ENCODE peak calls at places on chromosomes 13 and 19, in five cellular contexts. R is GM12878, P is IMR-90, S is K562, Z is HepG2. I is an unnamed sample.

GRCh38 chr19:48595833-48596232 is 10.7 kb upstream of the SPACA4 start:
- DNase-seq in R (no peak), P (no peak), S (no peak), Z (no peak), I (no peak)

GRCh38 chr19:7258840-7259395 is 35.3 kb downstream of the INSR start:
- DNase-seq in R (no peak), P (no peak), S (no peak), Z (no peak), I (no peak)

GRCh38 chr19:40216777-40217026 is 1.5 kb downstream of the TTC9B start:
- DNase-seq in R (no peak), P (no peak), S (no peak), Z (no peak), I (no peak)

GRCh38 chr13:109862627-109863026 is 76.2 kb upstream of the IRS2 start:
- DNase-seq in R (no peak), P (peak), S (no peak), Z (no peak), I (no peak)

GRCh38 chr19:33302974-33303790 is 848 bp upstream of the CEBPA start:
- DNase-seq in R (no peak), P (peak), S (peak), Z (no peak), I (peak)

GRCh38 chr19:6528544-6529121 is 2.2 kb upstream of the TNFSF9 start:
- DNase-seq in R (no peak), P (no peak), S (peak), Z (peak), I (no peak)

GRCh38 chr19:52570005-52570861 is at the start of gene ZNF701:
- DNase-seq in R (peak), P (peak), S (peak), Z (peak), I (peak)

GRCh38 chr13:45490068-45490467 is 25.3 kb downstream of the COG3 start:
- DNase-seq in R (no peak), P (no peak), S (peak), Z (peak), I (peak)

GRCh38 chr19:30630289-30631034 is 258.3 kb downstream of the ZNF536 start:
- DNase-seq in R (no peak), P (no peak), S (no peak), Z (no peak), I (peak)

GRCh38 chr19:57527136-57527881 is at the start of gene ZNF549:
- DNase-seq in R (peak), P (peak), S (peak), Z (peak), I (peak)

GRCh38 chr13:82739881-82740280 is 1142.4 kb downstream of the SLITRK1 start:
- DNase-seq in R (no peak), P (peak), S (no peak), Z (no peak), I (no peak)

GRCh38 chr19:13613447-13613846 is 107.2 kb upstream of the CACNA1A start:
- DNase-seq in R (no peak), P (no peak), S (no peak), Z (no peak), I (no peak)

GRCh38 chr19:35901055-35901644 is 810 bp upstream of the NFKBID start:
- DNase-seq in R (no peak), P (peak), S (no peak), Z (no peak), I (no peak)

GRCh38 chr19:29467824-29468401 is 57.9 kb upstream of the VSTM2B start:
- DNase-seq in R (no peak), P (peak), S (peak), Z (peak), I (peak)

GRCh38 chr13:27124571-27124970 is 47.0 kb downstream of the USP12 start:
- DNase-seq in R (no peak), P (no peak), S (no peak), Z (no peak), I (no peak)

GRCh38 chr19:4870025-4870700 is 2.7 kb upstream of the PLIN3 start:
- DNase-seq in R (no peak), P (peak), S (peak), Z (peak), I (no peak)

GRCh38 chr13:61908906-61909305 is 493.3 kb upstream of the PCDH20 start:
- DNase-seq in R (no peak), P (no peak), S (no peak), Z (no peak), I (no peak)

GRCh38 chr13:41579168-41579567 is 121.8 kb downstream of the RGCC start:
- DNase-seq in R (no peak), P (no peak), S (no peak), Z (no peak), I (no peak)

GRCh38 chr13:107205318-107206112 is 637.6 kb upstream of the ARGLU1 start:
- DNase-seq in R (no peak), P (peak), S (peak), Z (peak), I (peak)

GRCh38 chr13:112861876-112862615 is 107.0 kb upstream of the MCF2L start:
- DNase-seq in R (no peak), P (no peak), S (no peak), Z (no peak), I (no peak)

GRCh38 chr19:47633516-47633915 is 24.6 kb downstream of the BICRA start:
- DNase-seq in R (no peak), P (no peak), S (no peak), Z (peak), I (no peak)

GRCh38 chr19:15897026-15897737 is 692 bp downstream of the CYP4F2 start:
- DNase-seq in R (no peak), P (no peak), S (no peak), Z (no peak), I (no peak)

GRCh38 chr19:39200818-39201145 is 3.3 kb downstream of the SYCN start:
- DNase-seq in R (no peak), P (no peak), S (no peak), Z (no peak), I (no peak)

GRCh38 chr19:41226053-41226873 is 7.2 kb downstream of the AXL start:
- DNase-seq in R (no peak), P (peak), S (peak), Z (peak), I (peak)

GRCh38 chr19:48274938-48275337 is 5.1 kb downstream of the ZNF114 start:
- DNase-seq in R (no peak), P (no peak), S (no peak), Z (no peak), I (no peak)

GRCh38 chr13:99663908-99664307 is 162.6 kb downstream of the TM9SF2 start:
- DNase-seq in R (no peak), P (no peak), S (no peak), Z (no peak), I (no peak)

GRCh38 chr19:18593367-18594095 is 4.9 kb downstream of the REX1BD start:
- DNase-seq in R (no peak), P (no peak), S (no peak), Z (no peak), I (peak)

GRCh38 chr19:56111601-56112312 is 9.3 kb downstream of the ZNF787 start:
- DNase-seq in R (no peak), P (no peak), S (no peak), Z (peak), I (peak)

GRCh38 chr13:77719128-77719527 is 21.6 kb downstream of the SLAIN1 start:
- DNase-seq in R (no peak), P (no peak), S (no peak), Z (no peak), I (no peak)

GRCh38 chr13:106795847-106796246 is 227.9 kb upstream of the ARGLU1 start:
- DNase-seq in R (no peak), P (no peak), S (no peak), Z (no peak), I (no peak)

GRCh38 chr19:14434157-14434501 is 1.0 kb downstream of the PKN1 start:
- DNase-seq in R (no peak), P (no peak), S (no peak), Z (no peak), I (peak)

GRCh38 chr13:72122661-72123060 is 255.7 kb upstream of the DACH1 start:
- DNase-seq in R (no peak), P (no peak), S (no peak), Z (no peak), I (no peak)

GRCh38 chr19:2167896-2168618 is 4.3 kb downstream of the DOT1L start:
- DNase-seq in R (peak), P (peak), S (peak), Z (peak), I (no peak)

GRCh38 chr13:99926014-99926731 is 45.4 kb downstream of the ZIC5 start:
- DNase-seq in R (no peak), P (peak), S (no peak), Z (no peak), I (peak)

GRCh38 chr13:46687810-46688209 is 109.2 kb downstream of the ESD start:
- DNase-seq in R (no peak), P (peak), S (peak), Z (peak), I (no peak)

GRCh38 chr13:76677047-76677446 is 209.2 kb downstream of the KCTD12 start:
- DNase-seq in R (no peak), P (peak), S (no peak), Z (no peak), I (no peak)

GRCh38 chr19:41995959-41996797 is 2.1 kb upstream of the ATP1A3 start:
- DNase-seq in R (no peak), P (no peak), S (peak), Z (no peak), I (peak)

GRCh38 chr13:98581971-98582702 is 5.2 kb upstream of the STK24 start:
- DNase-seq in R (no peak), P (peak), S (no peak), Z (no peak), I (no peak)

GRCh38 chr13:113860051-113860471 is 3.8 kb downstream of the GAS6 start:
- DNase-seq in R (no peak), P (no peak), S (no peak), Z (peak), I (no peak)

GRCh38 chr13:38042771-38043170 is 173.2 kb upstream of the TRPC4 start:
- DNase-seq in R (no peak), P (peak), S (no peak), Z (no peak), I (no peak)

GRCh38 chr13:73167046-73167820 is 108.4 kb downstream of the KLF5 start:
- DNase-seq in R (no peak), P (no peak), S (no peak), Z (no peak), I (no peak)

GRCh38 chr13:73166204-73166603 is 107.4 kb downstream of the KLF5 start:
- DNase-seq in R (no peak), P (no peak), S (no peak), Z (no peak), I (no peak)

GRCh38 chr13:73158851-73159250 is 100.0 kb downstream of the KLF5 start:
- DNase-seq in R (no peak), P (peak), S (no peak), Z (no peak), I (no peak)

GRCh38 chr13:73168226-73168992 is 109.6 kb downstream of the KLF5 start:
- DNase-seq in R (no peak), P (peak), S (no peak), Z (no peak), I (no peak)

GRCh38 chr13:73162912-73163911 is 104.4 kb downstream of the KLF5 start:
- DNase-seq in R (no peak), P (no peak), S (no peak), Z (peak), I (no peak)
- TF ChIP-seq MXI1 in R (no peak), P (no peak), S (no peak), Z (no peak), I (no peak)

GRCh38 chr13:95484052-95484451 is 68.5 kb upstream of the CLDN10 start:
- DNase-seq in R (no peak), P (no peak), S (no peak), Z (no peak), I (no peak)

GRCh38 chr13:95479706-95480105 is 72.8 kb upstream of the CLDN10 start:
- DNase-seq in R (peak), P (no peak), S (no peak), Z (no peak), I (no peak)

GRCh38 chr13:95480131-95480545 is 72.4 kb upstream of the CLDN10 start:
- DNase-seq in R (peak), P (no peak), S (no peak), Z (no peak), I (no peak)

GRCh38 chr13:95485045-95485517 is 67.4 kb upstream of the CLDN10 start:
- DNase-seq in R (no peak), P (peak), S (peak), Z (peak), I (peak)

GRCh38 chr13:95481051-95481775 is 71.3 kb upstream of the CLDN10 start:
- DNase-seq in R (no peak), P (peak), S (no peak), Z (no peak), I (no peak)
- TF ChIP-seq MXI1 in R (no peak), P (no peak), S (no peak), Z (no peak), I (no peak)

GRCh38 chr19:50432221-50432626 is 468 bp upstream of the MYBPC2 start:
- DNase-seq in R (no peak), P (no peak), S (no peak), Z (no peak), I (no peak)
- TF ChIP-seq MXI1 in R (no peak), P (no peak), S (no peak), Z (no peak), I (no peak)

DNA sequence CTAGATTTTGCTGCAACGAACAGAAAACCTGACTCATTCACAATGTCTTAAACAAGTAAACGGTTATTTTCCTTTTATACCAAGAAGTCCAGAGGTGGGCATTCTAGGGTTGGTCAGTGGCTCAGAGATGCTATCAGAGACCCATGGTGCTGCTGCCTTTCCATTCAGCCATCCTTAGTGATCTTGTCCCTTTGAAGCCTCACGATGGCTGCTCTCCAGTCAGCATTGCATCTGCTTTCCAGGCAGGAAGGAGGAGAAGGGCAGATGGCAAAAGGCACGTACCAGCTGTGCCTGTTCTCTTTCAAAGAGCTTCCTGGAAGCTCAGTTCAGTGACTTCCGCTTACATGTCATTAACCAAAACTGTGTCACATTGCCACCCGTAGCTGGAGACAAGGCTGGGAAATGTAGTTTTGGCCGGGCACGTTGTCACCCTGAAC is 30.1 kb downstream of the WDFY2 start:
- DNase-seq in R (peak), P (no peak), S (no peak), Z (no peak), I (peak)
- TF ChIP-seq MXI1 in R (peak), P (no peak), S (no peak), Z (no peak), I (peak)

DNA sequence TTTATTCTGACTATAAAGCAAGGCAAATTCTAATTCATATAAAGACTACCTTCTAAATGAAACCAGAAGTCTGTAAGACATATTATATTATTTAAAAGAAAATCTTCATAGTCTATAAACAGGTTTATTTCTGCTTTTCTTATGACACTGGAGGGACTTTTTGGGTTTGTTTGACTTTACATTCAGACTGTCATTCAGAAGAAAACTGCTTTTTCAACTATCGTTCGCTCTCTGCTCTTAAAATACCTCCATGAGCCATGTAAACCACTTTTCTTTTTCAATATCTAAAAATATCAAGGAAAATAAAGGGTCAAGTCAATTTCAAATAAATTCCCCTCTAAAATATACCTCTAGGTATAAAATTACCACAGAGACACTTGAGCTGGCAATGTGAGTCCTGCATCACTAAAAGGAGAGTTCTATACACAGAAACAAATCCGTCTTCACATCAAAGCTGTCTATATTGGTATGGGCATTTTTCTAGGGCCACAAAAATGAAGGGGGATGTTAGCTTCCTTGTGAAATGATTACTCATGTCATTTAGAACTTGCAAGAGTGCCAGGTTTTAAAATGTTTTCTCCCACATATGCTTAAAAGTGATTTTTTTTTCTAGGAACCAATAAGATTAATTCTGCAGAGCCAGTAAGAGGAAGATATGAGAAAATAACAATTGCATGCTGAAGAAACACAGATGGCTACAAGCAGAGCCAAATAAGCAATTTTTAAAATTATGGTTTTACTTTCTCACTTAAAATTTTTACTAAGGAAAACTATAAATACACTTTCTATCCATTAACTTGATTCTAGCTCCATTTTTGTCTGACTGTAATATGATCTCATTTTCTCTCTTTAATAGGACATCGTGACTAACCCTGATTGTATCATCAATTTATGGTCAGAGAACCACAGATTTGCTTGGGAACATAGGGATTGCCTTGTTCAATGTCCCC is 181.8 kb downstream of the TBC1D4 start:
- DNase-seq in R (peak), P (peak), S (no peak), Z (no peak), I (peak)
- TF ChIP-seq MXI1 in R (no peak), P (no peak), S (no peak), Z (no peak), I (no peak)

I was measured in SK-N-SH.